ENCODE peak calls at places on chromosomes 1 and 21, in eight cellular contexts. One of them, this sample, is unnamed.

GRCh38 chr1:7292033-7292681 is 478.9 kb upstream of the VAMP3 start:
- DNase-seq in putamen: no peak
- DNase-seq in HFFc6: no peak
- DNase-seq in adrenal gland: no peak
- DNase-seq in hepatocyte: no peak
- DNase-seq in AG04450: no peak
- DNase-seq in cerebellum: no peak
- DNase-seq in T-helper 17 cell: no peak
- DNase-seq in this sample: no peak

GRCh38 chr1:183093821-183094287 is 70.6 kb downstream of the LAMC1 start:
- DNase-seq in hepatocyte: no peak
- DNase-seq in T-helper 17 cell: no peak
- DNase-seq in adrenal gland: no peak
- DNase-seq in putamen: no peak
- DNase-seq in AG04450: no peak
- DNase-seq in cerebellum: no peak
- DNase-seq in HFFc6: peak; percentile 87
- DNase-seq in this sample: no peak

GRCh38 chr21:25350056-25350455 is 257.2 kb downstream of the MRPL39 start:
- DNase-seq in hepatocyte: peak; percentile 12
- DNase-seq in AG04450: no peak
- DNase-seq in HFFc6: peak; percentile 57
- DNase-seq in putamen: no peak
- DNase-seq in T-helper 17 cell: no peak
- DNase-seq in adrenal gland: peak; percentile 28
- DNase-seq in cerebellum: no peak
- DNase-seq in this sample: no peak

GRCh38 chr1:201288765-201289164 is 5.5 kb downstream of the PKP1 start:
- DNase-seq in putamen: no peak
- DNase-seq in HFFc6: no peak
- DNase-seq in adrenal gland: no peak
- DNase-seq in hepatocyte: no peak
- DNase-seq in T-helper 17 cell: no peak
- DNase-seq in cerebellum: no peak
- DNase-seq in AG04450: no peak
- DNase-seq in this sample: no peak

GRCh38 chr1:178506669-178507068 is 6.2 kb upstream of the TEX35 start:
- DNase-seq in putamen: no peak
- DNase-seq in cerebellum: no peak
- DNase-seq in AG04450: no peak
- DNase-seq in T-helper 17 cell: no peak
- DNase-seq in HFFc6: no peak
- DNase-seq in adrenal gland: no peak
- DNase-seq in hepatocyte: peak; percentile 81
- DNase-seq in this sample: no peak

GRCh38 chr1:245876586-245876985 is 630.5 kb downstream of the SMYD3 start:
- DNase-seq in hepatocyte: no peak
- DNase-seq in adrenal gland: no peak
- DNase-seq in HFFc6: no peak
- DNase-seq in putamen: no peak
- DNase-seq in cerebellum: no peak
- DNase-seq in T-helper 17 cell: no peak
- DNase-seq in AG04450: no peak
- DNase-seq in this sample: no peak

GRCh38 chr1:6037338-6037762 is 8.3 kb upstream of the KCNAB2 start:
- DNase-seq in hepatocyte: no peak
- DNase-seq in HFFc6: peak; percentile 62
- DNase-seq in AG04450: no peak
- DNase-seq in putamen: no peak
- DNase-seq in adrenal gland: no peak
- DNase-seq in T-helper 17 cell: no peak
- DNase-seq in cerebellum: no peak
- DNase-seq in this sample: no peak

GRCh38 chr1:88145752-88146151 is 538.3 kb upstream of the PKN2 start:
- DNase-seq in AG04450: no peak
- DNase-seq in T-helper 17 cell: no peak
- DNase-seq in hepatocyte: peak; percentile 6
- DNase-seq in adrenal gland: no peak
- DNase-seq in HFFc6: no peak
- DNase-seq in cerebellum: no peak
- DNase-seq in putamen: no peak
- DNase-seq in this sample: no peak

GRCh38 chr1:30654188-30654587 is 69.2 kb downstream of the MATN1 start:
- DNase-seq in adrenal gland: no peak
- DNase-seq in HFFc6: no peak
- DNase-seq in cerebellum: no peak
- DNase-seq in hepatocyte: no peak
- DNase-seq in T-helper 17 cell: no peak
- DNase-seq in AG04450: no peak
- DNase-seq in putamen: no peak
- DNase-seq in this sample: no peak

GRCh38 chr1:193417945-193418744 is 231.7 kb upstream of the B3GALT2 start:
- DNase-seq in hepatocyte: no peak
- DNase-seq in adrenal gland: peak; percentile 16
- DNase-seq in HFFc6: peak; percentile 14
- DNase-seq in AG04450: no peak
- DNase-seq in T-helper 17 cell: no peak
- DNase-seq in putamen: no peak
- DNase-seq in cerebellum: no peak
- DNase-seq in this sample: no peak

GRCh38 chr1:193070942-193071341 is 11.5 kb downstream of the RO60 start:
- DNase-seq in T-helper 17 cell: no peak
- DNase-seq in adrenal gland: no peak
- DNase-seq in putamen: no peak
- DNase-seq in HFFc6: no peak
- DNase-seq in AG04450: no peak
- DNase-seq in hepatocyte: no peak
- DNase-seq in cerebellum: no peak
- DNase-seq in this sample: no peak

GRCh38 chr1:197180252-197180878 is 33.9 kb upstream of the ASPM start:
- DNase-seq in AG04450: peak; percentile 71
- DNase-seq in adrenal gland: no peak
- DNase-seq in T-helper 17 cell: no peak
- DNase-seq in hepatocyte: peak; percentile 49
- DNase-seq in HFFc6: peak; percentile 81
- DNase-seq in cerebellum: peak; percentile 29
- DNase-seq in putamen: peak; percentile 32
- DNase-seq in this sample: no peak

GRCh38 chr1:47948126-47948525 is 49.1 kb downstream of the TRABD2B start:
- DNase-seq in AG04450: no peak
- DNase-seq in putamen: no peak
- DNase-seq in T-helper 17 cell: no peak
- DNase-seq in adrenal gland: no peak
- DNase-seq in hepatocyte: peak; percentile 74
- DNase-seq in cerebellum: peak; percentile 6
- DNase-seq in HFFc6: no peak
- DNase-seq in this sample: no peak

GRCh38 chr1:238451006-238451405 is 560.3 kb upstream of the ZP4 start:
- DNase-seq in HFFc6: no peak
- DNase-seq in AG04450: no peak
- DNase-seq in hepatocyte: no peak
- DNase-seq in T-helper 17 cell: no peak
- DNase-seq in cerebellum: no peak
- DNase-seq in putamen: no peak
- DNase-seq in adrenal gland: no peak
- DNase-seq in this sample: no peak

GRCh38 chr1:60903591-60903990 is 178.8 kb upstream of the NFIA start:
- DNase-seq in putamen: peak; percentile 12
- DNase-seq in AG04450: no peak
- DNase-seq in T-helper 17 cell: no peak
- DNase-seq in hepatocyte: peak; percentile 37
- DNase-seq in HFFc6: no peak
- DNase-seq in cerebellum: no peak
- DNase-seq in adrenal gland: no peak
- DNase-seq in this sample: no peak

GRCh38 chr1:109815809-109816791 is 52.4 kb upstream of the EPS8L3 start:
- DNase-seq in hepatocyte: no peak
- DNase-seq in AG04450: no peak
- DNase-seq in putamen: no peak
- DNase-seq in HFFc6: peak; percentile 15
- DNase-seq in cerebellum: no peak
- DNase-seq in adrenal gland: no peak
- DNase-seq in T-helper 17 cell: no peak
- DNase-seq in this sample: no peak

GRCh38 chr1:157399343-157399983 is 152.9 kb downstream of the FCRL5 start:
- DNase-seq in hepatocyte: no peak
- DNase-seq in AG04450: no peak
- DNase-seq in cerebellum: no peak
- DNase-seq in adrenal gland: no peak
- DNase-seq in T-helper 17 cell: no peak
- DNase-seq in putamen: no peak
- DNase-seq in HFFc6: no peak
- DNase-seq in this sample: no peak

GRCh38 chr21:21897275-21897883 is 899.2 kb downstream of the NCAM2 start:
- DNase-seq in cerebellum: no peak
- DNase-seq in hepatocyte: no peak
- DNase-seq in T-helper 17 cell: no peak
- DNase-seq in adrenal gland: no peak
- DNase-seq in HFFc6: peak; percentile 18
- DNase-seq in putamen: no peak
- DNase-seq in AG04450: no peak
- DNase-seq in this sample: no peak

GRCh38 chr1:35278886-35279554 is 10.5 kb downstream of the ZMYM4 start:
- DNase-seq in HFFc6: no peak
- DNase-seq in hepatocyte: no peak
- DNase-seq in T-helper 17 cell: no peak
- DNase-seq in cerebellum: no peak
- DNase-seq in putamen: no peak
- DNase-seq in adrenal gland: no peak
- DNase-seq in AG04450: no peak
- DNase-seq in this sample: no peak

GRCh38 chr1:77888429-77889239 is at the start of gene NEXN:
- DNase-seq in T-helper 17 cell: peak; percentile 11
- DNase-seq in adrenal gland: peak; percentile 82
- DNase-seq in hepatocyte: peak; percentile 81
- DNase-seq in cerebellum: no peak
- DNase-seq in HFFc6: peak; percentile 67
- DNase-seq in AG04450: peak; percentile 67
- DNase-seq in putamen: peak; percentile 20
- DNase-seq in this sample: peak; percentile 91

GRCh38 chr1:15454256-15454655 is 2.3 kb upstream of the CELA2A start:
- DNase-seq in AG04450: peak; percentile 32
- DNase-seq in HFFc6: peak; percentile 37
- DNase-seq in hepatocyte: no peak
- DNase-seq in cerebellum: no peak
- DNase-seq in adrenal gland: no peak
- DNase-seq in T-helper 17 cell: no peak
- DNase-seq in putamen: no peak
- DNase-seq in this sample: no peak

GRCh38 chr1:167520711-167521206 is 2.4 kb upstream of the CD247 start:
- DNase-seq in putamen: no peak
- DNase-seq in T-helper 17 cell: no peak
- DNase-seq in cerebellum: no peak
- DNase-seq in hepatocyte: no peak
- DNase-seq in AG04450: no peak
- DNase-seq in adrenal gland: peak; percentile 28
- DNase-seq in HFFc6: no peak
- DNase-seq in this sample: no peak

GRCh38 chr1:212667223-212668139 is 32.2 kb downstream of the BATF3 start:
- DNase-seq in HFFc6: peak; percentile 98
- DNase-seq in AG04450: peak; percentile 79
- DNase-seq in hepatocyte: peak; percentile 64
- DNase-seq in cerebellum: no peak
- DNase-seq in T-helper 17 cell: no peak
- DNase-seq in putamen: no peak
- DNase-seq in adrenal gland: peak; percentile 66
- DNase-seq in this sample: no peak

GRCh38 chr1:232923739-232924386 is 26.5 kb upstream of the NTPCR start:
- DNase-seq in hepatocyte: no peak
- DNase-seq in cerebellum: no peak
- DNase-seq in AG04450: no peak
- DNase-seq in putamen: no peak
- DNase-seq in T-helper 17 cell: no peak
- DNase-seq in HFFc6: no peak
- DNase-seq in adrenal gland: no peak
- DNase-seq in this sample: no peak

GRCh38 chr1:230401096-230401495 is 25.0 kb downstream of the PGBD5 start:
- DNase-seq in HFFc6: no peak
- DNase-seq in adrenal gland: no peak
- DNase-seq in cerebellum: no peak
- DNase-seq in hepatocyte: no peak
- DNase-seq in T-helper 17 cell: no peak
- DNase-seq in AG04450: no peak
- DNase-seq in putamen: no peak
- DNase-seq in this sample: no peak

GRCh38 chr1:47175227-47175934 is 14.5 kb downstream of the PDZK1IP1 start:
- DNase-seq in putamen: peak; percentile 44
- DNase-seq in adrenal gland: peak; percentile 50
- DNase-seq in hepatocyte: peak; percentile 79
- DNase-seq in AG04450: peak; percentile 21
- DNase-seq in HFFc6: peak; percentile 52
- DNase-seq in cerebellum: peak; percentile 46
- DNase-seq in T-helper 17 cell: no peak
- DNase-seq in this sample: no peak

GRCh38 chr1:9085306-9085940 is 16.0 kb upstream of the SLC2A5 start:
- DNase-seq in hepatocyte: no peak
- DNase-seq in adrenal gland: no peak
- DNase-seq in T-helper 17 cell: no peak
- DNase-seq in AG04450: no peak
- DNase-seq in putamen: no peak
- DNase-seq in cerebellum: no peak
- DNase-seq in HFFc6: no peak
- DNase-seq in this sample: peak; percentile 18

GRCh38 chr1:101365186-101365585 is 128.4 kb downstream of the S1PR1 start:
- DNase-seq in cerebellum: no peak
- DNase-seq in adrenal gland: no peak
- DNase-seq in HFFc6: no peak
- DNase-seq in T-helper 17 cell: no peak
- DNase-seq in putamen: no peak
- DNase-seq in hepatocyte: no peak
- DNase-seq in AG04450: peak; percentile 11
- DNase-seq in this sample: no peak

GRCh38 chr1:206890690-206891089 is 6.6 kb upstream of the IL24 start:
- DNase-seq in HFFc6: peak; percentile 35
- DNase-seq in cerebellum: no peak
- DNase-seq in hepatocyte: no peak
- DNase-seq in putamen: no peak
- DNase-seq in T-helper 17 cell: no peak
- DNase-seq in adrenal gland: peak; percentile 44
- DNase-seq in AG04450: no peak
- DNase-seq in this sample: no peak

GRCh38 chr21:29407571-29407970 is 108.8 kb downstream of the BACH1 start:
- DNase-seq in putamen: no peak
- DNase-seq in AG04450: no peak
- DNase-seq in T-helper 17 cell: no peak
- DNase-seq in cerebellum: no peak
- DNase-seq in hepatocyte: no peak
- DNase-seq in adrenal gland: no peak
- DNase-seq in HFFc6: no peak
- DNase-seq in this sample: no peak

GRCh38 chr1:2970311-2971145 is 50.7 kb upstream of the ACTRT2 start:
- DNase-seq in HFFc6: no peak
- DNase-seq in cerebellum: no peak
- DNase-seq in putamen: no peak
- DNase-seq in adrenal gland: no peak
- DNase-seq in AG04450: no peak
- DNase-seq in hepatocyte: no peak
- DNase-seq in T-helper 17 cell: no peak
- DNase-seq in this sample: peak; percentile 85

GRCh38 chr1:1019122-1019999 is 559 bp upstream of the AGRN start:
- DNase-seq in AG04450: peak; percentile 37
- DNase-seq in putamen: peak; percentile 90
- DNase-seq in HFFc6: peak; percentile 58
- DNase-seq in hepatocyte: peak; percentile 97
- DNase-seq in adrenal gland: peak; percentile 80
- DNase-seq in T-helper 17 cell: peak; percentile 81
- DNase-seq in cerebellum: peak; percentile 65
- DNase-seq in this sample: no peak

GRCh38 chr1:66932291-66932690 is 7.5 kb downstream of the MIER1 start:
- DNase-seq in AG04450: no peak
- DNase-seq in T-helper 17 cell: no peak
- DNase-seq in HFFc6: no peak
- DNase-seq in adrenal gland: no peak
- DNase-seq in hepatocyte: no peak
- DNase-seq in putamen: no peak
- DNase-seq in cerebellum: no peak
- DNase-seq in this sample: no peak

GRCh38 chr1:6022193-6022592 is 23.5 kb upstream of the KCNAB2 start:
- DNase-seq in cerebellum: no peak
- DNase-seq in adrenal gland: no peak
- DNase-seq in T-helper 17 cell: no peak
- DNase-seq in putamen: no peak
- DNase-seq in HFFc6: no peak
- DNase-seq in AG04450: no peak
- DNase-seq in hepatocyte: no peak
- DNase-seq in this sample: no peak